ENCODE peak calls at places on chromosome X, in ten cellular contexts. B is cardiac muscle cell; X is activated CD4-positive, alpha-beta T cell treated with anti-CD3 and anti-CD28 coated beads for 48 hours; T is H4; I is activated T-cell treated with anti-CD3 and anti-CD28 coated beads, Interleukin-2, amount 50 U/mL, for 72 hours; P is glomerular endothelial cell; J is stimulated activated CD8-positive, alpha-beta memory T cell treated with anti-CD3 and anti-CD28 coated beads, Interleukin-7, amount 100 ng/mL, for 24 hours; H is naive B cell; O is CD8-positive, alpha-beta T cell; C is NCI-H1436. A is an unnamed sample.

GRCh38 chrX:37347420-37347819 is 1.7 kb upstream of the PRRG1 start:
- DNase-seq in P (no peak), B (peak), X (no peak), H (no peak), T (peak), C (no peak), O (no peak), I (no peak), J (no peak), A (no peak)

GRCh38 chrX:152313529-152314302 is 137.4 kb downstream of the GABRA3 start:
- DNase-seq in T (peak), H (no peak), P (no peak), X (no peak), I (no peak), B (no peak), J (no peak), O (no peak), C (no peak), A (no peak)

GRCh38 chrX:68829594-68830485 is 1.0 kb downstream of the EFNB1 start:
- DNase-seq in J (no peak), B (peak), H (no peak), C (no peak), T (no peak), P (no peak), O (peak), X (peak), I (no peak), A (no peak)

GRCh38 chrX:7787714-7788113 is 55.3 kb upstream of the VCX start:
- DNase-seq in H (no peak), O (no peak), I (no peak), P (no peak), J (no peak), B (no peak), T (no peak), C (no peak), X (no peak), A (no peak)

GRCh38 chrX:108159028-108159670 is 67.6 kb downstream of the ATG4A start:
- DNase-seq in O (no peak), P (no peak), I (no peak), C (no peak), H (no peak), B (no peak), J (no peak), X (no peak), T (no peak), A (no peak)

GRCh38 chrX:337331-337831 is 18.8 kb upstream of the GTPBP6 start:
- DNase-seq in T (no peak), I (no peak), P (no peak), H (no peak), O (no peak), X (no peak), B (no peak), C (no peak), J (no peak), A (no peak)

GRCh38 chrX:148146121-148146520 is 165.0 kb downstream of the FMR1NB start:
- DNase-seq in T (no peak), B (no peak), J (no peak), O (no peak), H (no peak), P (no peak), C (no peak), X (no peak), I (no peak), A (no peak)

GRCh38 chrX:42459735-42460134 is 318.2 kb downstream of the PPP1R2C start:
- DNase-seq in I (no peak), P (no peak), J (no peak), T (no peak), O (no peak), X (no peak), C (no peak), B (no peak), H (no peak), A (no peak)

GRCh38 chrX:112672788-112673560 is 6.8 kb downstream of the LHFPL1 start:
- DNase-seq in O (no peak), T (no peak), H (no peak), X (no peak), C (no peak), B (no peak), J (no peak), P (no peak), I (no peak), A (no peak)

GRCh38 chrX:150329888-150330287 is 33.2 kb upstream of the MAMLD1 start:
- DNase-seq in I (no peak), T (no peak), X (no peak), C (no peak), B (no peak), O (no peak), H (no peak), P (no peak), J (no peak), A (no peak)

GRCh38 chrX:134631404-134632346 is 26.6 kb downstream of the PLAC1 start:
- DNase-seq in I (no peak), H (no peak), T (peak), J (no peak), C (no peak), O (no peak), X (no peak), B (peak), P (no peak), A (no peak)

GRCh38 chrX:69158166-69159040 is 6.8 kb downstream of the PJA1 start:
- DNase-seq in I (peak), P (peak), H (no peak), B (peak), J (no peak), X (peak), O (peak), C (peak), T (peak), A (peak)

GRCh38 chrX:63784346-63784901 is 590 bp downstream of the ARHGEF9 start:
- DNase-seq in X (no peak), H (no peak), T (no peak), C (no peak), J (no peak), O (no peak), P (no peak), I (no peak), B (no peak), A (no peak)

GRCh38 chrX:50920132-50920531 is 9.6 kb downstream of the BMP15 start:
- DNase-seq in X (no peak), H (no peak), T (no peak), P (peak), C (no peak), B (peak), I (no peak), O (no peak), J (no peak), A (no peak)

GRCh38 chrX:47936224-47936939 is 67.4 kb downstream of the ZNF182 start:
- DNase-seq in B (peak), O (no peak), J (no peak), X (peak), T (no peak), C (no peak), H (peak), P (no peak), I (peak), A (peak)

GRCh38 chrX:11125079-11125478 is 13.9 kb downstream of the HCCS start:
- DNase-seq in H (no peak), C (no peak), P (no peak), I (no peak), B (no peak), J (no peak), X (no peak), T (no peak), O (no peak), A (no peak)